ENCODE peak calls at places on chromosomes 11 and 22, in five cellular contexts. N, V, H, Q and A are unnamed samples.

GRCh38 chr11:67648140-67648795 is 2.3 kb downstream of the ACY3 start:
- DNase-seq in N (peak), V (peak), H (no peak), Q (no peak), A (peak)

GRCh38 chr11:2690596-2691354 is 9.0 kb downstream of the KCNQ1OT1 start:
- DNase-seq in N (no peak), V (no peak), H (no peak), Q (no peak), A (no peak)

GRCh38 chr11:71228961-71229360 is 23.4 kb downstream of the SHANK2 start:
- DNase-seq in N (no peak), V (no peak), H (no peak), Q (no peak), A (no peak)

GRCh38 chr22:40310081-40310770 is 36.1 kb upstream of the ADSL start:
- DNase-seq in N (no peak), V (no peak), H (no peak), Q (no peak), A (no peak)

GRCh38 chr11:72703281-72704008 is 29.2 kb upstream of the PDE2A start:
- DNase-seq in N (no peak), V (peak), H (no peak), Q (no peak), A (no peak)

GRCh38 chr11:115379528-115379927 is 124.7 kb downstream of the CADM1 start:
- DNase-seq in N (no peak), V (no peak), H (peak), Q (no peak), A (no peak)

GRCh38 chr11:45800261-45800660 is 4.7 kb upstream of the SLC35C1 start:
- DNase-seq in N (no peak), V (no peak), H (no peak), Q (no peak), A (no peak)

GRCh38 chr22:20927940-20928572 is 10.8 kb downstream of the CRKL start:
- DNase-seq in N (no peak), V (no peak), H (no peak), Q (no peak), A (no peak)

GRCh38 chr11:43852057-43852636 is 28.5 kb upstream of the ALKBH3 start:
- DNase-seq in N (peak), V (peak), H (peak), Q (peak), A (peak)

GRCh38 chr22:48141301-48141700 is 1378.9 kb downstream of the TBC1D22A start:
- DNase-seq in N (no peak), V (no peak), H (no peak), Q (no peak), A (no peak)

GRCh38 chr11:285894-286220 is 3.1 kb upstream of the PGGHG start:
- DNase-seq in N (no peak), V (no peak), H (no peak), Q (peak), A (no peak)

DNA sequence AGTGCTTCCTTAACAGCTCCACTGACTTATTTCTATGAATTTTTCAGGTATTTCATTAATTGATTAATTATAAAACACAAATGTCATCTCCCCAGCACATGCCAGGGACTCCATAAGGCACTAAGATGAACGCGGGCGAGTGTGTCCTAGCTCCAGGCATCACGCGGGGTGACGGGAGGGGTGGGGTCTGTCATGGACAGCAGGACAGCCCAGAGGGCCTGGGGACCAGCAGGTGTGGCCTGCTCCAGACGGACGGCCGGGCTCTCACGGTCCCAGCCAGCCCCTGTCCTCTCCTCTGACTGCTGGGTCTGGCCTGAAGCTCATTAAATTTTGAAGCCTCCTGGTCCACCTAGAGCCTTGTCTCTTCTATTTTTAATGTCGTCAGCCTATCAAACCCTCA is 531.1 kb downstream of the BRD1 start:
- DNase-seq in N (no peak), V (no peak), H (no peak), Q (no peak), A (no peak)
- H3K27ac ChIP-seq in N (no peak), V (no peak), H (no peak), Q (no peak), A (no peak)

GRCh38 chr11:109695696-109696095 is 273.7 kb downstream of the C11orf87 start:
- DNase-seq in N (no peak), V (no peak), H (no peak), Q (no peak), A (no peak)

GRCh38 chr11:109696191-109696897 is 274.4 kb downstream of the C11orf87 start:
- DNase-seq in N (no peak), V (no peak), H (no peak), Q (no peak), A (no peak)

GRCh38 chr11:109698237-109698636 is 276.2 kb downstream of the C11orf87 start:
- DNase-seq in N (no peak), V (no peak), H (no peak), Q (no peak), A (no peak)

GRCh38 chr11:109697140-109697843 is 275.3 kb downstream of the C11orf87 start:
- DNase-seq in N (peak), V (peak), H (no peak), Q (peak), A (peak)
- TF ChIP-seq REST in N (no peak), V (no peak), H (no peak), Q (no peak), A (no peak)

GRCh38 chr11:15710593-15711260 is 596.0 kb downstream of the INSC start:
- DNase-seq in N (no peak), V (no peak), H (no peak), Q (no peak), A (no peak)

GRCh38 chr11:15705886-15706285 is 591.2 kb downstream of the INSC start:
- DNase-seq in N (no peak), V (no peak), H (no peak), Q (no peak), A (no peak)

GRCh38 chr11:15711311-15711710 is 596.6 kb downstream of the INSC start:
- DNase-seq in N (no peak), V (no peak), H (no peak), Q (no peak), A (no peak)

GRCh38 chr11:15707194-15707593 is 592.5 kb downstream of the INSC start:
- DNase-seq in N (no peak), V (no peak), H (no peak), Q (peak), A (no peak)

DNA sequence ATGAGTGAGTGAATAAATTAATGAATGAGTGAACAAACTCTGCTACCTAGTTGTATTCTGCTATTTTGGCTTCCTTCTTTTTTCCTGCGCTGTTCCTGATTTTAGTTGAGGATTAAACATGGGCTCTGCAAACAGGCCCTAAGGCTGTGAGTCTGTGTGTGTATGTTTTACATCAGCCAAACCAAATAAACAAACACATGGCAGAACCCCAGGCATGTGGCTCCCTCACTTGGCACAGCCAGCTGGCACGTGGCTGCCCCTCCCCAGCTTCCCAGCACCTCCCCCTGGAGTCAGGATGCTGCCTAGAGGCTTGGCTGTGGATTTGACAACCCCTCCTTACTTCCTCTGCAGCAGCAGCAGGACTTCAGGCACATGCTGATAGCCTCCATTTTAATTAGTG is 593.2 kb downstream of the INSC start:
- DNase-seq in N (no peak), V (no peak), H (no peak), Q (peak), A (no peak)
- TF ChIP-seq GABPA in N (no peak), V (no peak), H (no peak), Q (no peak), A (no peak)

GRCh38 chr22:32997295-32997694 is 60.9 kb downstream of the SYN3 start:
- DNase-seq in N (no peak), V (no peak), H (no peak), Q (no peak), A (no peak)
- H3K27ac ChIP-seq in N (no peak), V (no peak), H (no peak), Q (no peak), A (no peak)